ENCODE peak calls at places on chromosomes 16 and 17, in seven cellular contexts. S is K562, H is HCT116, L is SK-N-SH, C is HepG2, O is H1, A is GM12878. X is an unnamed sample.

GRCh38 chr16:4317471-4318170 is 1.8 kb downstream of the GLIS2 start:
- DNase-seq in S (no peak), H (no peak), L (no peak), C (no peak), O (no peak), A (no peak), X (no peak)

GRCh38 chr17:75783069-75783783 is 1.4 kb upstream of the UNK start:
- DNase-seq in S (no peak), H (peak; percentile 80), L (peak; percentile 30), C (peak; percentile 52), O (no peak), A (peak; percentile 83), X (no peak)

GRCh38 chr16:70267516-70267915 is 15.8 kb upstream of the EXOSC6 start:
- DNase-seq in S (peak; percentile 36), H (peak; percentile 18), L (peak; percentile 70), C (peak; percentile 72), O (no peak), A (no peak), X (no peak)

GRCh38 chr17:80783461-80783860 is 208.2 kb upstream of the CHMP6 start:
- DNase-seq in S (no peak), H (no peak), L (no peak), C (no peak), O (no peak), A (no peak), X (no peak)

GRCh38 chr16:261031-261691 is 14.6 kb downstream of the RGS11 start:
- DNase-seq in S (no peak), H (no peak), L (no peak), C (no peak), O (no peak), A (no peak), X (no peak)

GRCh38 chr16:70483426-70483825 is 29.0 kb downstream of the FCSK start:
- DNase-seq in S (no peak), H (no peak), L (no peak), C (no peak), O (no peak), A (peak; percentile 59), X (no peak)

GRCh38 chr17:44589316-44590071 is 32.2 kb downstream of the FZD2 start:
- DNase-seq in S (no peak), H (no peak), L (peak; percentile 41), C (no peak), O (no peak), A (no peak), X (no peak)

GRCh38 chr16:30142672-30143346 is 19.8 kb upstream of the MAPK3 start:
- DNase-seq in S (peak; percentile 42), H (no peak), L (no peak), C (peak; percentile 61), O (no peak), A (peak; percentile 30), X (peak; percentile 15)

GRCh38 chr16:89598199-89598598 is 15.2 kb upstream of the DPEP1 start:
- DNase-seq in S (no peak), H (no peak), L (no peak), C (no peak), O (no peak), A (no peak), X (no peak)

GRCh38 chr17:63490858-63491400 is 14.1 kb downstream of the ACE start:
- DNase-seq in S (no peak), H (no peak), L (no peak), C (no peak), O (no peak), A (no peak), X (no peak)

GRCh38 chr17:48162946-48163506 is 55.5 kb downstream of the SNX11 start:
- DNase-seq in S (no peak), H (no peak), L (no peak), C (peak; percentile 56), O (no peak), A (no peak), X (no peak)

GRCh38 chr16:2768403-2769089 is 8.5 kb downstream of the ELOB start:
- DNase-seq in S (peak; percentile 50), H (no peak), L (no peak), C (no peak), O (no peak), A (no peak), X (no peak)

GRCh38 chr16:23609929-23610328 is 13.8 kb upstream of the NDUFAB1 start:
- DNase-seq in S (no peak), H (no peak), L (no peak), C (no peak), O (no peak), A (no peak), X (no peak)

GRCh38 chr16:51577621-51578303 is 426.7 kb upstream of the SALL1 start:
- DNase-seq in S (no peak), H (no peak), L (no peak), C (no peak), O (peak; percentile 23), A (peak; percentile 20), X (no peak)

GRCh38 chr16:48125888-48126287 is 29.9 kb downstream of the ABCC12 start:
- DNase-seq in S (no peak), H (no peak), L (no peak), C (no peak), O (no peak), A (no peak), X (no peak)

GRCh38 chr17:14790518-14790917 is 474.6 kb downstream of the PMP22 start:
- DNase-seq in S (no peak), H (no peak), L (no peak), C (no peak), O (no peak), A (no peak), X (no peak)

GRCh38 chr17:6458416-6458950 is 14.2 kb downstream of the PIMREG start:
- DNase-seq in S (no peak), H (no peak), L (no peak), C (no peak), O (no peak), A (no peak), X (no peak)

GRCh38 chr17:48679385-48680096 is 42.8 kb downstream of the PRAC1 start:
- DNase-seq in S (no peak), H (no peak), L (no peak), C (no peak), O (no peak), A (no peak), X (no peak)

GRCh38 chr16:53973021-53973420 is 269.1 kb downstream of the FTO start:
- DNase-seq in S (no peak), H (no peak), L (no peak), C (no peak), O (no peak), A (no peak), X (no peak)

GRCh38 chr16:28878083-28878926 is at the start of gene ATP2A1:
- DNase-seq in S (no peak), H (no peak), L (no peak), C (no peak), O (no peak), A (no peak), X (no peak)

GRCh38 chr16:1771864-1772361 is 570 bp upstream of the NME3 start:
- DNase-seq in S (no peak), H (no peak), L (no peak), C (no peak), O (no peak), A (no peak), X (no peak)

GRCh38 chr16:80742331-80742730 is 62.1 kb downstream of the CDYL2 start:
- DNase-seq in S (no peak), H (no peak), L (no peak), C (no peak), O (no peak), A (no peak), X (no peak)

GRCh38 chr16:67053767-67054334 is 24.9 kb downstream of the CBFB start:
- DNase-seq in S (no peak), H (no peak), L (no peak), C (no peak), O (no peak), A (no peak), X (no peak)

GRCh38 chr16:67055712-67056487 is 27.0 kb downstream of the CBFB start:
- DNase-seq in S (peak; percentile 39), H (no peak), L (peak; percentile 21), C (peak; percentile 29), O (no peak), A (no peak), X (peak; percentile 67)

GRCh38 chr16:67052399-67052798 is 23.4 kb downstream of the CBFB start:
- DNase-seq in S (no peak), H (no peak), L (no peak), C (no peak), O (no peak), A (no peak), X (no peak)
- H3K27ac ChIP-seq in S (no peak overlapping the region), H (no peak overlapping the region), L (peak overlapping the region; percentile 14), C (no peak overlapping the region), O (no peak overlapping the region), A (no peak overlapping the region), X (no peak overlapping the region)

DNA sequence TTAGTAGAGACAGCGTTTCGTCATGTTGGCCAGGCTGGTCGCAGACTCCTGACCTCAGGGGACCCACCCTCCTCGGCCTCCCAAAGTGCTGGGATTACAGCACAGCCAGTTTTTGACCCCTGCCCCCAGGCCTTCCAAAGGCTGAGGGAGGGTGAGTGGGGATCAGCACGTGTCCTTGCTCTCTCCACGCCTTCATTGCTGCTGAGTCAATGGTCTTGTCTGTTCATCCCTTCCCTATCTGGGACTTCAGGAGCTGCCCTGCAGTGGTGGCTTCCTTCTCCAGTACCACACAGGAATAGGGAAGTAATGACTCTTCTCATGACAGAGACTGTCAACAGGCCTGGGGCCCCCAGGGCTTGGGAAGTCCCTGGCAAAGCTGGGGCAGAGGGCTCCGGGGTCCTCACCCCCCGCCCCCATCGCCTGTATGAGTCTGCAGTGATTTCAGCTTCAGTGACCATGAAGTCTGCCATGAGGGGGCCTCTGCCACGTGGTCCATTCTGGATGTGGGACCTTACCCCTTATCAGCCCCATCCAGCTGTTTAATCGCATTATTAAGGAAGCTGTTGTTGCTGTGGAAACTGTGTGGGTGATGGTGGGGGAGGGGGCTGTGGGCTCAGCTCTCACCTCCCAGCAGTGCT is 6.1 kb downstream of the ABCC3 start:
- DNase-seq in S (no peak), H (no peak), L (no peak), C (peak; percentile 79), O (no peak), A (no peak), X (no peak)
- TF ChIP-seq SIN3A in S (no peak), H (no peak), L (no peak), C (no peak), O (no peak), A (no peak), X (no peak)

GRCh38 chr17:77462101-77462500 is 321.3 kb downstream of the SEC14L1 start:
- DNase-seq in S (no peak), H (no peak), L (no peak), C (no peak), O (no peak), A (peak; percentile 84), X (no peak)
- H3K27ac ChIP-seq in S (no peak overlapping the region), H (no peak overlapping the region), L (no peak overlapping the region), C (peak overlapping the region; percentile 45), O (no peak overlapping the region), A (peak overlapping the region; percentile 99), X (peak overlapping the region; percentile 37)

GRCh38 chr17:83067071-83067717 is 12.2 kb upstream of the METRNL start:
- DNase-seq in S (no peak), H (no peak), L (no peak), C (no peak), O (no peak), A (no peak), X (no peak)
- TF ChIP-seq SIN3A in S (no peak), H (no peak), L (no peak), C (no peak), O (no peak), A (no peak), X (no peak)

X was measured in Panc1.